ENCODE peak calls at places on chromosome 2, in nine cellular contexts. X is lower lobe of right lung, H is pancreas, A is brain microvascular endothelial cell, I is astrocyte, G is transverse colon, K is spleen, B is adrenal gland, V is testis. S is an unnamed sample.

GRCh38 chr2:233063269-233063975 is 3.3 kb downstream of the INPP5D start:
- DNase-seq in X (no peak), H (no peak), A (no peak), I (no peak), G (peak), K (peak), B (peak), V (peak), S (peak)

GRCh38 chr2:241298554-241299165 is 16.8 kb downstream of the HDLBP start:
- DNase-seq in X (no peak), H (no peak), A (no peak), I (no peak), G (no peak), K (no peak), B (no peak), V (no peak), S (no peak)

GRCh38 chr2:241620419-241620769 is 16.6 kb downstream of the THAP4 start:
- DNase-seq in X (no peak), H (no peak), A (peak), I (peak), G (no peak), K (no peak), B (no peak), V (no peak), S (no peak)

GRCh38 chr2:24930768-24931167 is 10.7 kb upstream of the ADCY3 start:
- DNase-seq in X (no peak), H (peak), A (no peak), I (peak), G (no peak), K (peak), B (no peak), V (no peak), S (no peak)

GRCh38 chr2:68110102-68110501 is 47.3 kb upstream of the C1D start:
- DNase-seq in X (no peak), H (no peak), A (no peak), I (no peak), G (no peak), K (no peak), B (no peak), V (no peak), S (no peak)

GRCh38 chr2:54595999-54596903 is 127.2 kb upstream of the EML6 start:
- DNase-seq in X (no peak), H (no peak), A (no peak), I (no peak), G (no peak), K (no peak), B (no peak), V (no peak), S (peak)

GRCh38 chr2:182324665-182325064 is 102.2 kb downstream of the PDE1A start:
- DNase-seq in X (no peak), H (no peak), A (no peak), I (peak), G (no peak), K (no peak), B (no peak), V (no peak), S (no peak)

GRCh38 chr2:208142925-208143799 is 2.8 kb downstream of the CRYGB start:
- DNase-seq in X (no peak), H (no peak), A (no peak), I (no peak), G (no peak), K (no peak), B (no peak), V (no peak), S (no peak)

GRCh38 chr2:191421950-191422349 is 176.7 kb downstream of the MYO1B start:
- DNase-seq in X (no peak), H (no peak), A (no peak), I (no peak), G (no peak), K (no peak), B (no peak), V (peak), S (no peak)

GRCh38 chr2:216292475-216292874 is 79.8 kb downstream of the MARCHF4 start:
- DNase-seq in X (no peak), H (no peak), A (no peak), I (no peak), G (no peak), K (no peak), B (no peak), V (no peak), S (no peak)

GRCh38 chr2:222671259-222672067 is at the start of gene MOGAT1:
- DNase-seq in X (peak), H (peak), A (no peak), I (no peak), G (peak), K (peak), B (no peak), V (peak), S (no peak)

GRCh38 chr2:44441200-44441599 is 79.5 kb downstream of the CAMKMT start:
- DNase-seq in X (no peak), H (no peak), A (no peak), I (no peak), G (no peak), K (no peak), B (no peak), V (no peak), S (no peak)

GRCh38 chr2:88181511-88181910 is 11.4 kb downstream of the THNSL2 start:
- DNase-seq in X (no peak), H (no peak), A (peak), I (peak), G (no peak), K (no peak), B (no peak), V (no peak), S (no peak)

GRCh38 chr2:5070257-5070656 is 621.9 kb upstream of the SOX11 start:
- DNase-seq in X (no peak), H (no peak), A (peak), I (no peak), G (no peak), K (no peak), B (no peak), V (no peak), S (no peak)

GRCh38 chr2:22795467-22795866 is 589.5 kb upstream of the KLHL29 start:
- DNase-seq in X (no peak), H (no peak), A (no peak), I (no peak), G (no peak), K (no peak), B (no peak), V (no peak), S (no peak)

GRCh38 chr2:236849940-236850339 is 235.7 kb upstream of the COPS8 start:
- DNase-seq in X (no peak), H (no peak), A (no peak), I (no peak), G (no peak), K (no peak), B (no peak), V (no peak), S (no peak)

GRCh38 chr2:37323770-37324535 is 680 bp downstream of the PRKD3 start:
- DNase-seq in X (peak), H (peak), A (peak), I (peak), G (peak), K (peak), B (peak), V (peak), S (no peak)

GRCh38 chr2:15307526-15307925 is 253.6 kb downstream of the NBAS start:
- DNase-seq in X (no peak), H (no peak), A (no peak), I (no peak), G (no peak), K (no peak), B (no peak), V (no peak), S (no peak)

GRCh38 chr2:157236404-157236803 is 21.1 kb upstream of the GALNT5 start:
- DNase-seq in X (no peak), H (no peak), A (no peak), I (no peak), G (no peak), K (no peak), B (no peak), V (no peak), S (no peak)

GRCh38 chr2:47767880-47768609 is 14.9 kb upstream of the MSH6 start:
- DNase-seq in X (peak), H (peak), A (peak), I (no peak), G (peak), K (peak), B (peak), V (peak), S (peak)

GRCh38 chr2:99404039-99404799 is 67.0 kb downstream of the EIF5B start:
- DNase-seq in X (no peak), H (no peak), A (no peak), I (no peak), G (no peak), K (no peak), B (no peak), V (no peak), S (no peak)

GRCh38 chr2:60998628-60999545 is 18.6 kb upstream of the PEX13 start:
- DNase-seq in X (no peak), H (no peak), A (no peak), I (no peak), G (no peak), K (no peak), B (no peak), V (no peak), S (no peak)

GRCh38 chr2:162022290-162022945 is 51.6 kb downstream of the DPP4 start:
- DNase-seq in X (no peak), H (peak), A (no peak), I (peak), G (no peak), K (no peak), B (no peak), V (no peak), S (no peak)

GRCh38 chr2:62774555-62775366 is 69.2 kb downstream of the EHBP1 start:
- DNase-seq in X (no peak), H (no peak), A (peak), I (peak), G (no peak), K (no peak), B (peak), V (peak), S (no peak)

GRCh38 chr2:238320648-238321281 is 447 bp downstream of the TRAF3IP1 start:
- DNase-seq in X (no peak), H (no peak), A (no peak), I (no peak), G (no peak), K (no peak), B (peak), V (no peak), S (no peak)

GRCh38 chr2:219460424-219460926 is 25.8 kb downstream of the SPEG start:
- DNase-seq in X (no peak), H (no peak), A (no peak), I (peak), G (peak), K (no peak), B (no peak), V (peak), S (peak)

GRCh38 chr2:48469731-48470130 is 60.2 kb upstream of the STON1 start:
- DNase-seq in X (no peak), H (no peak), A (no peak), I (no peak), G (no peak), K (no peak), B (no peak), V (no peak), S (no peak)

GRCh38 chr2:112821682-112822081 is 14.9 kb downstream of the IL1B start:
- DNase-seq in X (no peak), H (no peak), A (no peak), I (no peak), G (no peak), K (no peak), B (no peak), V (no peak), S (no peak)

GRCh38 chr2:200199576-200200263 is 106.8 kb upstream of the SPATS2L start:
- DNase-seq in X (no peak), H (no peak), A (no peak), I (no peak), G (no peak), K (no peak), B (no peak), V (no peak), S (no peak)

GRCh38 chr2:117983040-117983439 is 30.8 kb downstream of the CCDC93 start:
- DNase-seq in X (no peak), H (no peak), A (no peak), I (peak), G (no peak), K (no peak), B (no peak), V (no peak), S (no peak)

GRCh38 chr2:203830294-203831055 is 37.1 kb upstream of the CTLA4 start:
- DNase-seq in X (no peak), H (no peak), A (no peak), I (no peak), G (no peak), K (no peak), B (no peak), V (no peak), S (no peak)

GRCh38 chr2:240520143-240520973 is 37.4 kb downstream of the ANKMY1 start:
- DNase-seq in X (no peak), H (no peak), A (no peak), I (no peak), G (no peak), K (peak), B (peak), V (no peak), S (peak)

GRCh38 chr2:39232141-39232540 is 11.6 kb downstream of the CDKL4 start:
- DNase-seq in X (no peak), H (no peak), A (no peak), I (no peak), G (no peak), K (no peak), B (no peak), V (no peak), S (no peak)

GRCh38 chr2:85538507-85539360 is at the start of gene MAT2A:
- DNase-seq in X (peak), H (peak), A (peak), I (peak), G (peak), K (peak), B (peak), V (peak), S (peak)
- TF ChIP-seq CTCF in X (peak), H (peak), A (peak), I (peak), G (peak), K (peak), B (peak), V (peak), S (peak)

DNA sequence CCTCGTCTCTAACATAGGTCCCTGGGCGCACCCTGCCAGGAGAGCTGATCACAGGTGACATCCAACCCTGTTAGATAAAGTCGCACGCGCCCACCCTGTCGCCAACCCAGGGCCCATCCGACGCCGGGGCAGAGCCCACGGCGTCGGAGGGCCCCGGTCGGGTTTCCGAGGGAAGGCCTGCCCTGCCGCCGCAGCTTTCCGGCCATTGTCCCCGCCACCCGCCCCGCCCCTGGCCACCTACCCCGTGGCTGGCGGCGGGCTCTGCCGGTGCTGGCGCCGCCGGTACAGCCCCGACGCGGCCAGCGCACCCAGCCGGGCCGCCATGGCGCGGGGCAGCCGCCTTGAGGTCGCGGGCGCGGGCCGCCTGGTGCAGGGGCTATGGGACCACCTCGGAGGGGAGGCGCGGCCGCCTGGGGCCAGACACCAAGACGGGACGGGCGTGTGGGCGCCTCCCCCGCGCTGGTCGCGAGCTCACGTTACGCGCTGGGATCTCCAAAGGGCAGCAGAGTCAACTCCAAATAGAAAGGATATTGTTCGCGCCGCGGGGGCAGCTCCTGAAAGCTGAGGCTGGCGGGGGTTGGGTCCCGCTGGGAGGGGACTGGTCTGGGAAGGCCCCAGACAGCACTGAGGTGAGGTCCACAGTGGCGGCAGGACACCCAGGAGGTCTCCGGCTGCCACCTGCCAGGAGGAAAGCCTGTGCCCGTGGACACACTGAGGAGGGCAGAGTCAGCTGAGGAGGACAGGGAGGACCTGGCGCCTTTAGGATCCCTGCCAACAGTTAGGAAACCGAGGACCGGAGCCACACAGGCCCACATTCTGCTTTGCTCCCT is 11.1 kb downstream of the LIMS2 start:
- DNase-seq in X (peak), H (no peak), A (no peak), I (no peak), G (peak), K (peak), B (peak), V (peak), S (peak)
- H3K4me3 ChIP-seq in X (peak), H (no peak), A (peak), I (peak), G (peak), K (peak), B (no peak), V (peak), S (peak)

GRCh38 chr2:150607471-150607870 is 120.0 kb upstream of the RND3 start:
- DNase-seq in X (no peak), H (no peak), A (no peak), I (no peak), G (no peak), K (no peak), B (no peak), V (no peak), S (no peak)
- H3K27ac ChIP-seq in X (no peak), H (no peak), A (no peak), I (no peak), G (no peak), K (no peak), B (no peak), V (no peak), S (no peak)

DNA sequence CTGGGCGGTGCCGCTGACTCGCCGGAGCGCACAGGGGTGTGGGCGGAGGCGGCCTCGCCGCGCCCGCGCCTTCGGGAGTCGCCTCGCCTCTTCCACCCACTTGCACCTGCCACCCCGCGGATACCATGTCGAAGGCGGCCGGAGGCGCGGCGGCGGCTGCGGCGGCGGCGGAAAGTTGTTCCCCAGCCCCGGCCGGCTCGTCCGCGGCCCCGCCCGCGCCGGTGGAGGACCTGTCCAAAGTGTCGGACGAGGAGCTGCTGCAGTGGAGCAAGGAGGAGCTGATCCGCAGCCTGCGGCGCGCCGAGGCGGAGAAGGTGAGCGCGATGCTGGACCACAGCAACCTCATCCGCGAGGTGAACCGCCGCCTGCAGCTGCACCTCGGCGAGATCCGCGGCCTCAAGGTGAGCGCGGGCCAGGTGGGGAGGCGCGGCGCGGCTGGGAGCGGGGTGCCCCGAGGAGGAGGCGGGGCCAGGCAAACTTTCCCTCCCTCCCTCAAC is 758 bp downstream of the CCDC85A start:
- DNase-seq in X (peak), H (peak), A (no peak), I (peak), G (no peak), K (peak), B (no peak), V (peak), S (no peak)
- TF ChIP-seq CTCF in X (no peak), H (no peak), A (no peak), I (no peak), G (no peak), K (no peak), B (no peak), V (no peak), S (no peak)

DNA sequence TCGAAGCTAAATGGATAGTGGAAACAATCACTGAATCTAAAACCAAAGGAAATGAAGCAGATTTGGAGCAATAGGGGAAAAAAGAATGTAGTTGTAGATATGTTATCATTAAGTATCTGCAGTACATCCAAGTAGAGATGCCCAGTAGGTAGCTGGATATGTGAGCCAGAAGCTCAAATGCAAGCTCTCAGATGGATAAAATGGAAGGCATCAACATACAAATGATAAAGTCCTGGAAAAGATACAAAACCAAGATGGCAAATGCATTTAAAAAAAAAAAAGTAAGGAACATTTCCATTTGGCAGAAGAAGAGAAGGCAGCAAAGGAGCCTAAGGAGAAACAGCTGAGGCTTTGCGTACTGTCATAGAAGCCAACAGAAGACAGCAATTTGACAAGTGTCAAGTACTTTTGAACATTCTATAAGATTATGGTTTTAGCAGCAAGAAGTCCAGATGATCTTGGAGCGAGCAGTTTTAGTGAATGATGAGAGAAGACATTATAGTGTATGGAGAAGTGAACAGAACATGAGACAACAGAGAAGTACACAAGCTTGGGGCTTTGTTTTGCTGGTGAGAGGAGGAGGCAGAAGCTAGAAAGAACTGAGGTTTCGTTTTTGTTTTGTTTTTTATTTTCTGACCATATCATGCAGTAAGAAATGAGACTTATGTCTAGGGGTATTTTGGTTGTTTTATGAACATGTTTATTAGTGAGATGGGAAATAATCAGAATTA is 18.3 kb downstream of the ROCK2 start:
- DNase-seq in X (no peak), H (no peak), A (no peak), I (no peak), G (no peak), K (no peak), B (no peak), V (no peak), S (no peak)
- H3K4me3 ChIP-seq in X (no peak), H (no peak), A (no peak), I (no peak), G (no peak), K (no peak), B (no peak), V (no peak), S (no peak)

GRCh38 chr2:26008095-26008494 is 25.8 kb upstream of the RAB10 start:
- DNase-seq in X (no peak), H (no peak), A (no peak), I (no peak), G (no peak), K (no peak), B (no peak), V (no peak), S (no peak)
- H3K27ac ChIP-seq in X (peak), H (no peak), A (no peak), I (no peak), G (peak), K (peak), B (no peak), V (peak), S (no peak)

DNA sequence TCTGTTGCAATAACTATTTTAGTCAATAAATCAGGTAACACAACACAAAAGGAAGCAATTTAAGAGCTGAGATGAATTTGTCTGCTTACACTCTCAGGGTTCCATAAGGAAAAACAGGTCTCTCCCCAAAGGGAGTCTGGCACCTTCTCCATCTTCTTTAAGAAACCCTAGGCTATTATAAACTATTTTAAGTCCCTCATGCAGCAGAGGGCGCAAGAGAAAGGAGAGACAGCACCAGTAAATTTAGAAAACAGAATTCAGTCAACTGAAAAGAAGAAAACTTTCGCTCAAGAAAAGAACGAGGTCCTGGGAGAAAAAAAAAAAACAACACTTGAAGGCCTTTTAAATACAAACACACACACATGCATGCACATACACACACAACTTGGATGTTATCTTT is 19.1 kb downstream of the SULT1C4 start:
- DNase-seq in X (no peak), H (no peak), A (peak), I (no peak), G (no peak), K (no peak), B (peak), V (peak), S (no peak)
- TF ChIP-seq CTCF in X (no peak), H (no peak), A (peak), I (peak), G (no peak), K (no peak), B (no peak), V (no peak), S (no peak)